ENCODE peak calls at places on chromosomes 3 and 15, in six cellular contexts. One of them, this sample, is unnamed.

GRCh38 chr15:101453123-101454120 is 36.1 kb downstream of the PCSK6 start:
- ATAC-seq in foreskin keratinocyte: no peak
- ATAC-seq in heart right ventricle: no peak
- ATAC-seq in GM12878: no peak
- ATAC-seq in gastrocnemius medialis: no peak
- ATAC-seq in mucosa of descending colon: no peak
- ATAC-seq in this sample: no peak

GRCh38 chr15:66253643-66254363 is at the start of gene MEGF11:
- ATAC-seq in foreskin keratinocyte: peak; percentile 6
- ATAC-seq in heart right ventricle: peak; percentile 52
- ATAC-seq in GM12878: peak; percentile 39
- ATAC-seq in gastrocnemius medialis: peak; percentile 23
- ATAC-seq in mucosa of descending colon: peak; percentile 62
- ATAC-seq in this sample: peak; percentile 55

GRCh38 chr15:88930579-88930978 is 17.4 kb upstream of the MFGE8 start:
- ATAC-seq in foreskin keratinocyte: no peak
- ATAC-seq in heart right ventricle: no peak
- ATAC-seq in GM12878: no peak
- ATAC-seq in gastrocnemius medialis: no peak
- ATAC-seq in mucosa of descending colon: no peak
- ATAC-seq in this sample: no peak

GRCh38 chr3:2774485-2774884 is 335.7 kb downstream of the IL5RA start:
- ATAC-seq in foreskin keratinocyte: no peak
- ATAC-seq in heart right ventricle: no peak
- ATAC-seq in GM12878: no peak
- ATAC-seq in gastrocnemius medialis: no peak
- ATAC-seq in mucosa of descending colon: no peak
- ATAC-seq in this sample: no peak

GRCh38 chr3:73461582-73461981 is 163.2 kb downstream of the PDZRN3 start:
- ATAC-seq in foreskin keratinocyte: no peak
- ATAC-seq in heart right ventricle: peak; percentile 73
- ATAC-seq in GM12878: no peak
- ATAC-seq in gastrocnemius medialis: no peak
- ATAC-seq in mucosa of descending colon: no peak
- ATAC-seq in this sample: no peak

GRCh38 chr15:34987623-34987981 is 485 bp downstream of the ZNF770 start:
- ATAC-seq in foreskin keratinocyte: no peak
- ATAC-seq in heart right ventricle: peak; percentile 16
- ATAC-seq in GM12878: peak; percentile 6
- ATAC-seq in gastrocnemius medialis: no peak
- ATAC-seq in mucosa of descending colon: peak; percentile 3
- ATAC-seq in this sample: no peak

GRCh38 chr3:64173567-64173966 is 51.7 kb downstream of the PRICKLE2 start:
- ATAC-seq in foreskin keratinocyte: no peak
- ATAC-seq in heart right ventricle: no peak
- ATAC-seq in GM12878: no peak
- ATAC-seq in gastrocnemius medialis: no peak
- ATAC-seq in mucosa of descending colon: no peak
- ATAC-seq in this sample: no peak

GRCh38 chr15:74552761-74553441 is 11.9 kb downstream of the ARID3B start:
- ATAC-seq in foreskin keratinocyte: no peak
- ATAC-seq in heart right ventricle: no peak
- ATAC-seq in GM12878: peak; percentile 60
- ATAC-seq in gastrocnemius medialis: no peak
- ATAC-seq in mucosa of descending colon: no peak
- ATAC-seq in this sample: no peak

GRCh38 chr3:171898192-171898591 is 55.0 kb downstream of the TMEM212 start:
- ATAC-seq in foreskin keratinocyte: no peak
- ATAC-seq in heart right ventricle: no peak
- ATAC-seq in GM12878: no peak
- ATAC-seq in gastrocnemius medialis: no peak
- ATAC-seq in mucosa of descending colon: no peak
- ATAC-seq in this sample: no peak

GRCh38 chr3:120550546-120550945 is 45.6 kb upstream of the NDUFB4 start:
- ATAC-seq in foreskin keratinocyte: no peak
- ATAC-seq in heart right ventricle: no peak
- ATAC-seq in GM12878: no peak
- ATAC-seq in gastrocnemius medialis: no peak
- ATAC-seq in mucosa of descending colon: no peak
- ATAC-seq in this sample: no peak

GRCh38 chr15:70569718-70570231 is 193.6 kb downstream of the UACA start:
- ATAC-seq in foreskin keratinocyte: peak; percentile 44
- ATAC-seq in heart right ventricle: peak; percentile 81
- ATAC-seq in GM12878: no peak
- ATAC-seq in gastrocnemius medialis: no peak
- ATAC-seq in mucosa of descending colon: no peak
- ATAC-seq in this sample: no peak

GRCh38 chr3:156417733-156418132 is 137.2 kb downstream of the SSR3 start:
- ATAC-seq in foreskin keratinocyte: no peak
- ATAC-seq in heart right ventricle: peak; percentile 87
- ATAC-seq in GM12878: no peak
- ATAC-seq in gastrocnemius medialis: peak; percentile 23
- ATAC-seq in mucosa of descending colon: no peak
- ATAC-seq in this sample: no peak

GRCh38 chr15:63340353-63340752 is 41.3 kb downstream of the CA12 start:
- ATAC-seq in foreskin keratinocyte: no peak
- ATAC-seq in heart right ventricle: no peak
- ATAC-seq in GM12878: no peak
- ATAC-seq in gastrocnemius medialis: no peak
- ATAC-seq in mucosa of descending colon: no peak
- ATAC-seq in this sample: no peak

GRCh38 chr15:81910997-81911396 is 134.8 kb downstream of the MEX3B start:
- ATAC-seq in foreskin keratinocyte: no peak
- ATAC-seq in heart right ventricle: peak; percentile 70
- ATAC-seq in GM12878: no peak
- ATAC-seq in gastrocnemius medialis: no peak
- ATAC-seq in mucosa of descending colon: no peak
- ATAC-seq in this sample: no peak

GRCh38 chr3:142853270-142854163 is 35.4 kb downstream of the PCOLCE2 start:
- ATAC-seq in foreskin keratinocyte: peak; percentile 76
- ATAC-seq in heart right ventricle: peak; percentile 49
- ATAC-seq in GM12878: no peak
- ATAC-seq in gastrocnemius medialis: no peak
- ATAC-seq in mucosa of descending colon: no peak
- ATAC-seq in this sample: no peak

GRCh38 chr3:150740733-150741496 is 22.1 kb downstream of the SIAH2 start:
- ATAC-seq in foreskin keratinocyte: no peak
- ATAC-seq in heart right ventricle: peak; percentile 12
- ATAC-seq in GM12878: no peak
- ATAC-seq in gastrocnemius medialis: no peak
- ATAC-seq in mucosa of descending colon: no peak
- ATAC-seq in this sample: no peak

GRCh38 chr3:64518950-64519349 is 168.8 kb downstream of the ADAMTS9 start:
- ATAC-seq in foreskin keratinocyte: no peak
- ATAC-seq in heart right ventricle: no peak
- ATAC-seq in GM12878: no peak
- ATAC-seq in gastrocnemius medialis: no peak
- ATAC-seq in mucosa of descending colon: no peak
- ATAC-seq in this sample: no peak

GRCh38 chr3:189317911-189318310 is 146.1 kb downstream of the TPRG1 start:
- ATAC-seq in foreskin keratinocyte: no peak
- ATAC-seq in heart right ventricle: no peak
- ATAC-seq in GM12878: no peak
- ATAC-seq in gastrocnemius medialis: no peak
- ATAC-seq in mucosa of descending colon: peak; percentile 68
- ATAC-seq in this sample: no peak

GRCh38 chr15:101242160-101242998 is 9.5 kb downstream of the CHSY1 start:
- ATAC-seq in foreskin keratinocyte: peak; percentile 41
- ATAC-seq in heart right ventricle: peak; percentile 39
- ATAC-seq in GM12878: peak; percentile 77
- ATAC-seq in gastrocnemius medialis: no peak
- ATAC-seq in mucosa of descending colon: peak; percentile 82
- ATAC-seq in this sample: no peak

GRCh38 chr3:14369675-14370669 is 32.4 kb upstream of the SLC6A6 start:
- ATAC-seq in foreskin keratinocyte: peak; percentile 15
- ATAC-seq in heart right ventricle: peak; percentile 15
- ATAC-seq in GM12878: peak; percentile 47
- ATAC-seq in gastrocnemius medialis: peak; percentile 65
- ATAC-seq in mucosa of descending colon: peak; percentile 80
- ATAC-seq in this sample: no peak

GRCh38 chr3:42014443-42014945 is 52.6 kb upstream of the ULK4 start:
- ATAC-seq in foreskin keratinocyte: peak; percentile 1
- ATAC-seq in heart right ventricle: peak; percentile 61
- ATAC-seq in GM12878: peak; percentile 32
- ATAC-seq in gastrocnemius medialis: peak; percentile 28
- ATAC-seq in mucosa of descending colon: peak; percentile 11
- ATAC-seq in this sample: no peak

GRCh38 chr3:59443618-59444292 is 393.9 kb upstream of the CFAP20DC start:
- ATAC-seq in foreskin keratinocyte: no peak
- ATAC-seq in heart right ventricle: no peak
- ATAC-seq in GM12878: peak; percentile 52
- ATAC-seq in gastrocnemius medialis: no peak
- ATAC-seq in mucosa of descending colon: no peak
- ATAC-seq in this sample: no peak

GRCh38 chr3:125684199-125684598 is 88.9 kb upstream of the OSBPL11 start:
- ATAC-seq in foreskin keratinocyte: no peak
- ATAC-seq in heart right ventricle: no peak
- ATAC-seq in GM12878: peak; percentile 28
- ATAC-seq in gastrocnemius medialis: peak; percentile 49
- ATAC-seq in mucosa of descending colon: peak; percentile 30
- ATAC-seq in this sample: peak; percentile 37

DNA sequence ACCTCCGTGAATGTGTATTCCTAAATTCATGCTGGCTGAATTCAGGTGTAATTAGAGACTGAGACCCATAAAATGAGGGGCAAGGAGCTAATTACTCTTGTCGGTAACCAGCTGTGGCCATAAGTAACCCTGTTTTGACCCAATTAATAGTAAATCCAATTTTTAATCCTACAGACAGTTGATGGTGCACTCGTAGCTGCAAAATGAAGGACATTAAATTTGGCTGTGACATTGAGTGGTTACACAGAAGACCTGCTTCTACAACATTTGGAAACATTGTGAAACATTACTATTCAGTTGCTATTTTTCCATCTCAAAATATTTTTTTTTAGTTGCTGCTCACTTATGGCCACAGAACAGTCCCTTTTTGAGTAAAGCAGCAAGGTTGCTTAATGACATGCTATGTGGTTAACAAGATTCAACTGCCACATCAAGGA is 33.0 kb downstream of the MBNL1 start:
- ATAC-seq in foreskin keratinocyte: no peak
- ATAC-seq in heart right ventricle: no peak
- ATAC-seq in GM12878: peak; percentile 43
- ATAC-seq in gastrocnemius medialis: peak; percentile 8
- ATAC-seq in mucosa of descending colon: no peak
- ATAC-seq in this sample: peak; percentile 29
- H3K4me1 ChIP-seq in foreskin keratinocyte: peaks cover 24% of the 10 kb centered on the region
- H3K4me1 ChIP-seq in heart right ventricle: peaks cover 9% of the 10 kb centered on the region
- H3K4me1 ChIP-seq in GM12878: peaks cover 40% of the 10 kb centered on the region
- H3K4me1 ChIP-seq in gastrocnemius medialis: peaks cover 60% of the 10 kb centered on the region
- H3K4me1 ChIP-seq in mucosa of descending colon: peaks cover 79% of the 10 kb centered on the region
- H3K4me1 ChIP-seq in this sample: peaks cover 94% of the 10 kb centered on the region

GRCh38 chr3:11671648-11672100 is 28.0 kb upstream of the VGLL4 start:
- ATAC-seq in foreskin keratinocyte: peak; percentile 41
- ATAC-seq in heart right ventricle: peak; percentile 65
- ATAC-seq in GM12878: peak; percentile 80
- ATAC-seq in gastrocnemius medialis: no peak
- ATAC-seq in mucosa of descending colon: peak; percentile 85
- ATAC-seq in this sample: peak; percentile 53
- H3K4me1 ChIP-seq in foreskin keratinocyte: peaks cover 15% of the 10 kb centered on the region
- H3K4me1 ChIP-seq in heart right ventricle: no peaks in the 10 kb centered on the region
- H3K4me1 ChIP-seq in GM12878: peaks cover 9% of the 10 kb centered on the region
- H3K4me1 ChIP-seq in gastrocnemius medialis: peaks cover 18% of the 10 kb centered on the region
- H3K4me1 ChIP-seq in mucosa of descending colon: no peaks in the 10 kb centered on the region
- H3K4me1 ChIP-seq in this sample: peaks cover 3% of the 10 kb centered on the region

DNA sequence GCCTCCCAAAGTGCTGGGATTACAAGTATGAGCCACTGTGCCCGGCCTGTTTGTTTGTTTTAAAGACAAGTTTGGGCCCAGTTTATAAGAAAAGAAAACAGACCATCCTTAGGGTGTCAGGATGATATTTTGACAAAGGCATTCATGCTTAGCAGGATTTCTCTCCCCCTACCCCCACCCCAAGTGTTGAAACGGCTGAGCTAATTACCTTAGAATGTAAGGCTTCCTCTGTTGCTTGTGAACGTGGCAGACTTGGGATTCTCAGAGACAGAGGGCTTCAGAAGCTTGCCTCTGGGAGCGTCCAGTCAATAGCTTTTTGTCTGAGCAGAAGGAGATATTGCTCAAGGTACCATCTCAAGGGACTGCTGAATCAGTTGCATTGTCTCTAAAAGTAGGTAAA is 24.0 kb downstream of the FLNB start:
- ATAC-seq in foreskin keratinocyte: no peak
- ATAC-seq in heart right ventricle: no peak
- ATAC-seq in GM12878: no peak
- ATAC-seq in gastrocnemius medialis: no peak
- ATAC-seq in mucosa of descending colon: no peak
- ATAC-seq in this sample: peak; percentile 17
- H3K4me1 ChIP-seq in foreskin keratinocyte: peaks cover 18% of the 10 kb centered on the region
- H3K4me1 ChIP-seq in heart right ventricle: peaks cover 3% of the 10 kb centered on the region
- H3K4me1 ChIP-seq in GM12878: peaks cover 38% of the 10 kb centered on the region
- H3K4me1 ChIP-seq in gastrocnemius medialis: no peaks in the 10 kb centered on the region
- H3K4me1 ChIP-seq in mucosa of descending colon: peaks cover 43% of the 10 kb centered on the region
- H3K4me1 ChIP-seq in this sample: peaks cover 14% of the 10 kb centered on the region

GRCh38 chr15:31346367-31347066 is 19.9 kb downstream of the KLF13 start:
- ATAC-seq in foreskin keratinocyte: no peak
- ATAC-seq in heart right ventricle: no peak
- ATAC-seq in GM12878: peak; percentile 63
- ATAC-seq in gastrocnemius medialis: no peak
- ATAC-seq in mucosa of descending colon: no peak
- ATAC-seq in this sample: no peak

GRCh38 chr15:31344824-31345605 is 18.4 kb downstream of the KLF13 start:
- ATAC-seq in foreskin keratinocyte: peak; percentile 5
- ATAC-seq in heart right ventricle: peak; percentile 69
- ATAC-seq in GM12878: peak; percentile 68
- ATAC-seq in gastrocnemius medialis: peak; percentile 30
- ATAC-seq in mucosa of descending colon: peak; percentile 78
- ATAC-seq in this sample: peak; percentile 61

GRCh38 chr15:31347067-31347975 is 20.7 kb downstream of the KLF13 start:
- ATAC-seq in foreskin keratinocyte: no peak
- ATAC-seq in heart right ventricle: no peak
- ATAC-seq in GM12878: no peak
- ATAC-seq in gastrocnemius medialis: no peak
- ATAC-seq in mucosa of descending colon: peak; percentile 32
- ATAC-seq in this sample: no peak

GRCh38 chr15:31344266-31344665 is 17.6 kb downstream of the KLF13 start:
- ATAC-seq in foreskin keratinocyte: no peak
- ATAC-seq in heart right ventricle: peak; percentile 26
- ATAC-seq in GM12878: no peak
- ATAC-seq in gastrocnemius medialis: no peak
- ATAC-seq in mucosa of descending colon: peak; percentile 6
- ATAC-seq in this sample: no peak

DNA sequence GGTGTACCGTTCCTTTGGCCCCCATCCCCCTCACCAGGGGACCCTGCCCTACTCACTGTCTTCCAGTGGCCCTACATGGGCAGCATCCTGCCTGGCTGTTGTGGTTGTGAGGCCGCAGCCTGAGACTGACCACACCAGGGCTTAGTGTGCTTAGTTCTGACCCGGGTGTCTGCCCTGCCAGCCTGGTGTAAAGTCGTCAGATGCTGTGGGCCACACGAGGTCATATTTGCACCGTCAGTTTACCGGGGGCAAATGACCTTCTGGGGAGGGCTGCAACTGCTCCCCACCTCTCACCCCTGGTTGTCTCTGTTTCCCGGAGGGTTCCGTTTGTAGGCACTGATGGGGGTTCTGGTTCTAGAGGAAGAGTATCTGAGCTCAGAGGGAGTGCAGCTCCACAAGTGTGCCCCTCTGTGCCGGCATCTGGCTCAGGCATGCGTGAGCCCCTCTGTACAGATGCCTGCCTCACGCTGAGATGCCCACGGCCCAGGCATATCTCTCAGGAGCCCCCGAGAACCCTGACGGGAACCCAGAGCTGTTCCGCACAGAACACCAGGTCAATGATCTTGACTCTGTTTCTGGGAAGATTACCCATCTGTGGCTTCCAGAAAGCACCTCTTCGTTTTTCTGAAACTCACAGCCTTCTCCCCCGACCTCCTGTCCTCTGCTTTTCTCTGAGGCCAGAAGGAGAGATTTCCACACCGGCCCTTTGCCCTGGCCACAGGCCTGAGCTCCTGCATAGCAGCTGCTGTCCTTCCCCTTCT is 19.2 kb downstream of the KLF13 start:
- ATAC-seq in foreskin keratinocyte: no peak
- ATAC-seq in heart right ventricle: peak; percentile 8
- ATAC-seq in GM12878: peak; percentile 73
- ATAC-seq in gastrocnemius medialis: no peak
- ATAC-seq in mucosa of descending colon: peak; percentile 0
- ATAC-seq in this sample: no peak
- H3K4me1 ChIP-seq in foreskin keratinocyte: peaks cover 11% of the 10 kb centered on the region
- H3K4me1 ChIP-seq in heart right ventricle: peaks cover 60% of the 10 kb centered on the region
- H3K4me1 ChIP-seq in GM12878: peaks cover 87% of the 10 kb centered on the region
- H3K4me1 ChIP-seq in gastrocnemius medialis: peaks cover 99% of the 10 kb centered on the region
- H3K4me1 ChIP-seq in mucosa of descending colon: peaks cover 87% of the 10 kb centered on the region
- H3K4me1 ChIP-seq in this sample: peaks cover 13% of the 10 kb centered on the region